ENCODE peak calls at places on chromosomes 16 and 17, in seven cellular contexts. One of them, this sample, is unnamed.

GRCh38 chr17:13562271-13562800 is 39.4 kb downstream of the HS3ST3A1 start:
- DNase-seq in fibroblast of villous mesenchyme: peak; percentile 93
- DNase-seq in breast epithelium: no peak
- DNase-seq in prostate gland: no peak
- DNase-seq in PC-3: peak; percentile 90
- DNase-seq in CD8-positive, alpha-beta T cell: no peak
- DNase-seq in AG10803: peak; percentile 92
- DNase-seq in this sample: no peak

GRCh38 chr17:7697828-7698588 is 7.0 kb upstream of the EFNB3 start:
- DNase-seq in breast epithelium: no peak
- DNase-seq in AG10803: no peak
- DNase-seq in CD8-positive, alpha-beta T cell: no peak
- DNase-seq in prostate gland: no peak
- DNase-seq in fibroblast of villous mesenchyme: no peak
- DNase-seq in PC-3: no peak
- DNase-seq in this sample: no peak

GRCh38 chr17:72590382-72590781 is 469.6 kb downstream of the SOX9 start:
- DNase-seq in prostate gland: no peak
- DNase-seq in breast epithelium: no peak
- DNase-seq in PC-3: peak; percentile 93
- DNase-seq in fibroblast of villous mesenchyme: peak; percentile 46
- DNase-seq in CD8-positive, alpha-beta T cell: no peak
- DNase-seq in AG10803: peak; percentile 68
- DNase-seq in this sample: no peak

GRCh38 chr17:48215583-48216139 is 108.1 kb downstream of the SNX11 start:
- DNase-seq in AG10803: peak; percentile 46
- DNase-seq in breast epithelium: no peak
- DNase-seq in PC-3: peak; percentile 83
- DNase-seq in prostate gland: no peak
- DNase-seq in CD8-positive, alpha-beta T cell: no peak
- DNase-seq in fibroblast of villous mesenchyme: peak; percentile 43
- DNase-seq in this sample: no peak

GRCh38 chr16:55701442-55702319 is 45.9 kb downstream of the SLC6A2 start:
- DNase-seq in AG10803: peak; percentile 37
- DNase-seq in PC-3: peak; percentile 57
- DNase-seq in CD8-positive, alpha-beta T cell: no peak
- DNase-seq in breast epithelium: peak; percentile 28
- DNase-seq in prostate gland: peak; percentile 32
- DNase-seq in fibroblast of villous mesenchyme: peak; percentile 29
- DNase-seq in this sample: peak; percentile 36

GRCh38 chr16:27257271-27257670 is 11.3 kb downstream of the NSMCE1 start:
- DNase-seq in fibroblast of villous mesenchyme: no peak
- DNase-seq in CD8-positive, alpha-beta T cell: no peak
- DNase-seq in breast epithelium: no peak
- DNase-seq in PC-3: no peak
- DNase-seq in AG10803: no peak
- DNase-seq in prostate gland: no peak
- DNase-seq in this sample: no peak

GRCh38 chr17:77363821-77364361 is 223.1 kb downstream of the SEC14L1 start:
- DNase-seq in breast epithelium: peak; percentile 63
- DNase-seq in fibroblast of villous mesenchyme: peak; percentile 74
- DNase-seq in CD8-positive, alpha-beta T cell: no peak
- DNase-seq in AG10803: no peak
- DNase-seq in prostate gland: no peak
- DNase-seq in PC-3: no peak
- DNase-seq in this sample: peak; percentile 61

GRCh38 chr17:69581061-69581955 is 166.8 kb downstream of the MAP2K6 start:
- DNase-seq in prostate gland: no peak
- DNase-seq in breast epithelium: no peak
- DNase-seq in fibroblast of villous mesenchyme: peak; percentile 27
- DNase-seq in AG10803: no peak
- DNase-seq in PC-3: no peak
- DNase-seq in CD8-positive, alpha-beta T cell: no peak
- DNase-seq in this sample: no peak

GRCh38 chr16:4611337-4612023 is 3.2 kb downstream of the UBALD1 start:
- DNase-seq in AG10803: peak; percentile 54
- DNase-seq in breast epithelium: no peak
- DNase-seq in CD8-positive, alpha-beta T cell: no peak
- DNase-seq in fibroblast of villous mesenchyme: peak; percentile 78
- DNase-seq in PC-3: no peak
- DNase-seq in prostate gland: no peak
- DNase-seq in this sample: no peak

GRCh38 chr16:4358831-4359561 is 7.9 kb upstream of the PAM16 start:
- DNase-seq in PC-3: peak; percentile 52
- DNase-seq in CD8-positive, alpha-beta T cell: peak; percentile 49
- DNase-seq in breast epithelium: no peak
- DNase-seq in fibroblast of villous mesenchyme: peak; percentile 50
- DNase-seq in AG10803: no peak
- DNase-seq in prostate gland: no peak
- DNase-seq in this sample: peak; percentile 78

GRCh38 chr17:77382356-77382911 is 241.7 kb downstream of the SEC14L1 start:
- DNase-seq in prostate gland: no peak
- DNase-seq in AG10803: no peak
- DNase-seq in breast epithelium: no peak
- DNase-seq in fibroblast of villous mesenchyme: no peak
- DNase-seq in PC-3: no peak
- DNase-seq in CD8-positive, alpha-beta T cell: no peak
- DNase-seq in this sample: peak; percentile 23

GRCh38 chr16:29674188-29674587 is 4.8 kb upstream of the QPRT start:
- DNase-seq in breast epithelium: no peak
- DNase-seq in AG10803: peak; percentile 30
- DNase-seq in fibroblast of villous mesenchyme: peak; percentile 59
- DNase-seq in prostate gland: peak; percentile 22
- DNase-seq in PC-3: no peak
- DNase-seq in CD8-positive, alpha-beta T cell: no peak
- DNase-seq in this sample: peak; percentile 43

GRCh38 chr16:88591577-88592021 is 21.4 kb downstream of the ZC3H18 start:
- DNase-seq in breast epithelium: peak; percentile 25
- DNase-seq in CD8-positive, alpha-beta T cell: no peak
- DNase-seq in prostate gland: no peak
- DNase-seq in AG10803: peak; percentile 41
- DNase-seq in PC-3: no peak
- DNase-seq in fibroblast of villous mesenchyme: no peak
- DNase-seq in this sample: no peak

GRCh38 chr17:49610883-49611584 is 35.4 kb downstream of the NXPH3 start:
- DNase-seq in breast epithelium: no peak
- DNase-seq in PC-3: no peak
- DNase-seq in fibroblast of villous mesenchyme: peak; percentile 33
- DNase-seq in AG10803: peak; percentile 44
- DNase-seq in prostate gland: peak; percentile 41
- DNase-seq in CD8-positive, alpha-beta T cell: no peak
- DNase-seq in this sample: no peak

GRCh38 chr17:850828-851759 is 68.9 kb downstream of the MRM3 start:
- DNase-seq in AG10803: peak; percentile 85
- DNase-seq in fibroblast of villous mesenchyme: peak; percentile 95
- DNase-seq in breast epithelium: no peak
- DNase-seq in CD8-positive, alpha-beta T cell: no peak
- DNase-seq in prostate gland: no peak
- DNase-seq in PC-3: no peak
- DNase-seq in this sample: peak; percentile 43

GRCh38 chr17:42541041-42541833 is 5.2 kb downstream of the NAGLU start:
- DNase-seq in prostate gland: no peak
- DNase-seq in fibroblast of villous mesenchyme: no peak
- DNase-seq in CD8-positive, alpha-beta T cell: no peak
- DNase-seq in PC-3: peak; percentile 57
- DNase-seq in AG10803: no peak
- DNase-seq in breast epithelium: no peak
- DNase-seq in this sample: no peak

GRCh38 chr17:49343273-49343672 is 18.8 kb downstream of the ZNF652 start:
- DNase-seq in breast epithelium: no peak
- DNase-seq in CD8-positive, alpha-beta T cell: no peak
- DNase-seq in PC-3: peak; percentile 15
- DNase-seq in prostate gland: no peak
- DNase-seq in AG10803: peak; percentile 55
- DNase-seq in fibroblast of villous mesenchyme: no peak
- DNase-seq in this sample: no peak

GRCh38 chr17:57972151-57972550 is 15.9 kb downstream of the VEZF1 start:
- DNase-seq in PC-3: no peak
- DNase-seq in breast epithelium: no peak
- DNase-seq in CD8-positive, alpha-beta T cell: no peak
- DNase-seq in prostate gland: no peak
- DNase-seq in fibroblast of villous mesenchyme: no peak
- DNase-seq in AG10803: no peak
- DNase-seq in this sample: no peak

GRCh38 chr17:7589891-7590611 is at the start of gene SOX15:
- DNase-seq in CD8-positive, alpha-beta T cell: no peak
- DNase-seq in PC-3: peak; percentile 70
- DNase-seq in prostate gland: peak; percentile 70
- DNase-seq in breast epithelium: no peak
- DNase-seq in AG10803: no peak
- DNase-seq in fibroblast of villous mesenchyme: no peak
- DNase-seq in this sample: no peak

GRCh38 chr17:76240461-76241204 is at the start of gene RNF157:
- DNase-seq in CD8-positive, alpha-beta T cell: no peak
- DNase-seq in PC-3: peak; percentile 71
- DNase-seq in AG10803: no peak
- DNase-seq in fibroblast of villous mesenchyme: peak; percentile 65
- DNase-seq in prostate gland: peak; percentile 32
- DNase-seq in breast epithelium: peak; percentile 30
- DNase-seq in this sample: peak; percentile 69

GRCh38 chr16:11915644-11916523 is at the start of gene GSPT1:
- DNase-seq in fibroblast of villous mesenchyme: peak; percentile 99
- DNase-seq in PC-3: peak; percentile 96
- DNase-seq in CD8-positive, alpha-beta T cell: peak; percentile 99
- DNase-seq in breast epithelium: peak; percentile 98
- DNase-seq in AG10803: peak; percentile 98
- DNase-seq in prostate gland: peak; percentile 98
- DNase-seq in this sample: peak; percentile 100

DNA sequence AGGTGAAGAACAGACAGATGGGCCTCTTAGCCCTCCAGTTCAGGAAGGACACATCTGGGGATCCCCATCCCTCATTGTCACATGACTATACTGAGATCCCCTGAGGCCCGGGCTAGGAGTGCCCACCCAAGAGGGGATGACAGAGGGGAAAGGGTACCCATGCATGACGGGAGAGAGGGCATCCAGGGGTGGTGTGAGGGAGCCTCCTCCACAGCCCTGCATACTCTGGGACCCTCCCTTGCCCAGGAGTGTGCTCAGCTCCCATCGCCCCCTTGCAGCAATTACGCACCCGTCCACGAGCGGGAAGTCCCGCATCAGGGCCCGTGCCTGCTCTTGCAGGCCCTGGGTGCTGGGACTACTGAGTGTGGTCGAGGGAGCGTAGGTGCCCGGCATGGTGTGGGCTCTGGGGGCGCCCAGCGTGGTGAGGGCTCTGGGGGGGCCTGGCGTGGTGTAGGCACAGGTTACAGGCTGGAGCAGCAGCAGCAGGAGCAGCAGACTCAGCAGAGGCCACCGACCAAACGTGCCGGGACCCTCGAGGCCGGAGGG is 6.5 kb downstream of the DPEP2 start:
- DNase-seq in prostate gland: no peak
- DNase-seq in AG10803: no peak
- DNase-seq in PC-3: no peak
- DNase-seq in breast epithelium: no peak
- DNase-seq in CD8-positive, alpha-beta T cell: no peak
- DNase-seq in fibroblast of villous mesenchyme: no peak
- DNase-seq in this sample: no peak
- H3K4me3 ChIP-seq in prostate gland: no peak overlapping the region
- H3K4me3 ChIP-seq in AG10803: no peak overlapping the region
- H3K4me3 ChIP-seq in PC-3: no peak overlapping the region
- H3K4me3 ChIP-seq in breast epithelium: no peak overlapping the region
- H3K4me3 ChIP-seq in CD8-positive, alpha-beta T cell: peak overlapping the region; percentile 38
- H3K4me3 ChIP-seq in fibroblast of villous mesenchyme: no peak overlapping the region
- H3K4me3 ChIP-seq in this sample: no peak overlapping the region

GRCh38 chr17:41328207-41328606 is 12.7 kb upstream of the KRTAP17-1 start:
- DNase-seq in breast epithelium: no peak
- DNase-seq in fibroblast of villous mesenchyme: no peak
- DNase-seq in prostate gland: no peak
- DNase-seq in CD8-positive, alpha-beta T cell: no peak
- DNase-seq in AG10803: no peak
- DNase-seq in PC-3: no peak
- DNase-seq in this sample: no peak

GRCh38 chr17:41332239-41332638 is 16.7 kb upstream of the KRTAP17-1 start:
- DNase-seq in PC-3: no peak
- DNase-seq in fibroblast of villous mesenchyme: no peak
- DNase-seq in breast epithelium: no peak
- DNase-seq in CD8-positive, alpha-beta T cell: no peak
- DNase-seq in AG10803: no peak
- DNase-seq in prostate gland: no peak
- DNase-seq in this sample: no peak

GRCh38 chr17:41331606-41332005 is 16.1 kb upstream of the KRTAP17-1 start:
- DNase-seq in breast epithelium: no peak
- DNase-seq in fibroblast of villous mesenchyme: no peak
- DNase-seq in AG10803: no peak
- DNase-seq in CD8-positive, alpha-beta T cell: no peak
- DNase-seq in prostate gland: no peak
- DNase-seq in PC-3: no peak
- DNase-seq in this sample: no peak

GRCh38 chr17:41327411-41328120 is 12.1 kb upstream of the KRTAP17-1 start:
- DNase-seq in CD8-positive, alpha-beta T cell: no peak
- DNase-seq in AG10803: no peak
- DNase-seq in fibroblast of villous mesenchyme: no peak
- DNase-seq in prostate gland: no peak
- DNase-seq in breast epithelium: no peak
- DNase-seq in PC-3: no peak
- DNase-seq in this sample: no peak

DNA sequence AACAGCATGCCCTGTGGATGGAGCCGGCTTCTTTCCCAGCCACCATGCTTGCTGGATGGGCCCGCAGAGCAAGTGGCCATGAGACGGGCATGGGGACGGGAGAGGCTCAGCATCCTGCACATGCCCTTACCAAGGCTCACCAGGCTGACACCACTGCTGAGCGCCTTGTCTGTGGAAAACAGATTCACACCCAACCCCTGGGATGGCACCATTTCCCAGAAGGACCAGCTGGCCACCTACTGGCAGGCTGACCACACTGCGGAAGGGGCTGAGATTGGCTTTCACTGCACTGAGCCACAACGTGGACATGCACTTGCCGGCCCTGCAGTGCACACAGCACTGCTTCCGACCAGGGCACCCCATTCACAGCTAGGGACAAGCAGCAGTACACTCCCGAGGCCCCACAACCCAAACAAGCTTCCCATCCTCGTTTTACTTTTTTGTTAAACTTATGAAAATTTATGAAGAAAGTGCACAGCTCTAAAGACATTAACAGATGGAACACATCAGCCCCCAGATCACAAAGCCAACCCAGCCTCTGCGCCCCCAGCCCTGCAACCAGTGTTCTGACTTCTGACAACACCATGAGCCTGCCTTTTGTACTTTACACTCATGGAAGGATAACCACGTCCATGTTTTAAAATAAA is 13.9 kb upstream of the KRTAP17-1 start:
- DNase-seq in CD8-positive, alpha-beta T cell: no peak
- DNase-seq in AG10803: peak; percentile 64
- DNase-seq in fibroblast of villous mesenchyme: peak; percentile 51
- DNase-seq in prostate gland: peak; percentile 35
- DNase-seq in breast epithelium: no peak
- DNase-seq in PC-3: peak; percentile 69
- DNase-seq in this sample: no peak
- TF ChIP-seq CTCF in CD8-positive, alpha-beta T cell: no peak
- TF ChIP-seq CTCF in AG10803: peak; percentile 88
- TF ChIP-seq CTCF in fibroblast of villous mesenchyme: peak; percentile 91
- TF ChIP-seq CTCF in prostate gland: peak; percentile 45
- TF ChIP-seq CTCF in breast epithelium: no peak
- TF ChIP-seq CTCF in PC-3: peak; percentile 68
- TF ChIP-seq CTCF in this sample: peak; percentile 49

GRCh38 chr17:64698725-64699124 is 36.6 kb upstream of the SMURF2 start:
- DNase-seq in breast epithelium: no peak
- DNase-seq in PC-3: no peak
- DNase-seq in CD8-positive, alpha-beta T cell: no peak
- DNase-seq in prostate gland: no peak
- DNase-seq in fibroblast of villous mesenchyme: no peak
- DNase-seq in AG10803: peak; percentile 41
- DNase-seq in this sample: no peak
- H3K4me3 ChIP-seq in breast epithelium: no peak overlapping the region
- H3K4me3 ChIP-seq in PC-3: no peak overlapping the region
- H3K4me3 ChIP-seq in CD8-positive, alpha-beta T cell: no peak overlapping the region
- H3K4me3 ChIP-seq in prostate gland: no peak overlapping the region
- H3K4me3 ChIP-seq in fibroblast of villous mesenchyme: no peak overlapping the region
- H3K4me3 ChIP-seq in AG10803: no peak overlapping the region
- H3K4me3 ChIP-seq in this sample: no peak overlapping the region

GRCh38 chr16:89695086-89695874 is 6.2 kb downstream of the SPATA2L start:
- DNase-seq in AG10803: no peak
- DNase-seq in CD8-positive, alpha-beta T cell: no peak
- DNase-seq in prostate gland: no peak
- DNase-seq in fibroblast of villous mesenchyme: no peak
- DNase-seq in PC-3: no peak
- DNase-seq in breast epithelium: no peak
- DNase-seq in this sample: no peak
- TF ChIP-seq CTCF in AG10803: no peak
- TF ChIP-seq CTCF in CD8-positive, alpha-beta T cell: no peak
- TF ChIP-seq CTCF in prostate gland: no peak
- TF ChIP-seq CTCF in fibroblast of villous mesenchyme: no peak
- TF ChIP-seq CTCF in PC-3: no peak
- TF ChIP-seq CTCF in breast epithelium: no peak
- TF ChIP-seq CTCF in this sample: no peak

This sample was measured in heart right ventricle.